ENCODE peak calls at places on chromosomes 7 and 10, in nine cellular contexts. U is nephron progenitor cell; R is activated T-cell treated with anti-CD3 and anti-CD28 coated beads, Interleukin-2, amount 50 U/mL, for 1 hour; W is IMR-90; C is hypothalamus; M is central memory CD4-positive, alpha-beta T cell; Z is GDM1; F is adrenal gland; L is CD4-positive, alpha-beta T cell. X is an unnamed sample.

GRCh38 chr10:132504501-132505272 is 32.9 kb upstream of the INPP5A start:
- DNase-seq in L (no peak), U (no peak), R (no peak), C (no peak), M (no peak), Z (no peak), W (no peak), F (no peak), X (no peak)

GRCh38 chr10:2592533-2592932 is 474.8 kb upstream of the PFKP start:
- DNase-seq in M (no peak), W (no peak), U (no peak), Z (no peak), L (no peak), F (no peak), C (no peak), R (no peak), X (no peak)

GRCh38 chr7:22667562-22668239 is 59.3 kb upstream of the IL6 start:
- DNase-seq in R (no peak), F (no peak), M (no peak), W (peak; percentile 95), L (no peak), U (no peak), Z (no peak), C (no peak), X (peak; percentile 74)

GRCh38 chr10:97154789-97155188 is 31.0 kb downstream of the SLIT1 start:
- DNase-seq in F (no peak), C (no peak), M (no peak), L (no peak), U (no peak), Z (no peak), W (no peak), R (no peak), X (no peak)

GRCh38 chr10:28503114-28503513 is 29.8 kb upstream of the WAC start:
- DNase-seq in F (no peak), M (no peak), R (no peak), Z (no peak), U (no peak), C (no peak), L (no peak), W (no peak), X (peak; percentile 16)

GRCh38 chr10:110115784-110116520 is 91.5 kb upstream of the MXI1 start:
- DNase-seq in C (no peak), M (no peak), W (no peak), F (no peak), U (no peak), Z (no peak), R (no peak), L (no peak), X (no peak)

GRCh38 chr10:49651039-49651835 is 28.2 kb upstream of the C10orf53 start:
- DNase-seq in W (no peak), C (no peak), Z (no peak), R (no peak), L (no peak), F (no peak), M (no peak), U (no peak), X (no peak)

GRCh38 chr7:94296886-94297285 is 97.8 kb upstream of the COL1A2 start:
- DNase-seq in C (no peak), U (no peak), W (no peak), F (no peak), Z (no peak), R (no peak), M (no peak), L (no peak), X (no peak)

GRCh38 chr7:12888727-12889126 is 201.3 kb downstream of the ARL4A start:
- DNase-seq in C (no peak), R (no peak), M (no peak), W (peak; percentile 66), L (no peak), F (no peak), Z (no peak), U (no peak), X (no peak)

GRCh38 chr10:70191906-70192305 is 21.6 kb upstream of the SAR1A start:
- DNase-seq in C (no peak), W (peak; percentile 95), L (no peak), F (no peak), U (no peak), M (no peak), R (no peak), Z (no peak), X (no peak)

GRCh38 chr7:129780257-129781127 is 169.0 kb downstream of the NRF1 start:
- DNase-seq in C (no peak), L (peak; percentile 59), W (no peak), Z (no peak), M (peak; percentile 53), F (peak; percentile 77), R (peak; percentile 79), U (peak; percentile 78), X (peak; percentile 93)

GRCh38 chr7:112788778-112789343 is 1.3 kb downstream of the TMEM168 start:
- DNase-seq in Z (no peak), F (no peak), W (no peak), R (no peak), U (no peak), C (no peak), M (no peak), L (no peak), X (no peak)

GRCh38 chr7:128117691-128118090 is 86.5 kb upstream of the LRRC4 start:
- DNase-seq in U (no peak), L (no peak), R (no peak), W (no peak), C (no peak), M (no peak), Z (no peak), F (no peak), X (no peak)

GRCh38 chr10:119029613-119030420 is at the start of gene NANOS1:
- DNase-seq in M (peak; percentile 9), R (peak; percentile 46), Z (no peak), U (peak; percentile 56), W (peak; percentile 21), C (no peak), L (no peak), F (no peak), X (peak; percentile 36)

GRCh38 chr7:151380199-151381082 is 29.4 kb downstream of the WDR86 start:
- DNase-seq in C (no peak), Z (no peak), L (no peak), W (no peak), F (no peak), M (no peak), U (no peak), R (no peak), X (no peak)

GRCh38 chr7:137801003-137801402 is 45.8 kb downstream of the DGKI start:
- DNase-seq in R (no peak), M (no peak), C (no peak), Z (no peak), W (peak; percentile 68), U (no peak), F (no peak), L (no peak), X (no peak)

GRCh38 chr10:51804861-51805260 is 105.5 kb upstream of the CSTF2T start:
- DNase-seq in W (peak; percentile 84), F (no peak), L (no peak), M (no peak), C (no peak), R (no peak), Z (no peak), U (no peak), X (no peak)

GRCh38 chr7:154627571-154628290 is 375.2 kb downstream of the PAXIP1 start:
- DNase-seq in R (no peak), Z (no peak), U (no peak), W (no peak), C (no peak), L (no peak), M (no peak), F (no peak), X (no peak)

GRCh38 chr7:44281811-44282600 is 43.4 kb downstream of the CAMK2B start:
- DNase-seq in M (no peak), U (peak; percentile 4), W (no peak), F (peak; percentile 7), Z (no peak), L (no peak), C (no peak), R (peak; percentile 11), X (no peak)

GRCh38 chr7:45985902-45986301 is 64.8 kb upstream of the IGFBP3 start:
- DNase-seq in M (no peak), W (peak; percentile 80), Z (no peak), F (no peak), U (no peak), C (no peak), R (no peak), L (no peak), X (peak; percentile 52)

X was measured in Calu3.